ENCODE peak calls at places on chromosomes 5 and 9, in six cellular contexts. V, O, Q, W, P and I are unnamed samples.

GRCh38 chr5:16410338-16410737 is 55.3 kb downstream of the ZNF622 start:
- DNase-seq in V (no peak), O (no peak), Q (no peak), W (no peak), P (no peak), I (no peak)

GRCh38 chr5:165119175-165119574 is 1613.8 kb downstream of the MAT2B start:
- DNase-seq in V (no peak), O (no peak), Q (no peak), W (no peak), P (no peak), I (no peak)

GRCh38 chr9:8855046-8855445 is 1055.5 kb upstream of the DMAC1 start:
- DNase-seq in V (peak), O (no peak), Q (peak), W (no peak), P (no peak), I (peak)

GRCh38 chr9:33450747-33451146 is 3.4 kb upstream of the AQP3 start:
- DNase-seq in V (no peak), O (no peak), Q (no peak), W (no peak), P (no peak), I (no peak)

GRCh38 chr9:127366594-127366993 is 30.4 kb upstream of the SLC2A8 start:
- DNase-seq in V (no peak), O (no peak), Q (no peak), W (no peak), P (no peak), I (no peak)

GRCh38 chr9:111148994-111149759 is 110.9 kb upstream of the LPAR1 start:
- DNase-seq in V (no peak), O (peak), Q (peak), W (peak), P (no peak), I (no peak)

GRCh38 chr5:15904894-15905805 is 274.4 kb downstream of the MARCHF11 start:
- DNase-seq in V (no peak), O (no peak), Q (no peak), W (no peak), P (no peak), I (no peak)

GRCh38 chr9:68749135-68749534 is 44.1 kb downstream of the PIP5K1B start:
- DNase-seq in V (no peak), O (no peak), Q (no peak), W (no peak), P (no peak), I (no peak)

GRCh38 chr9:133160742-133161541 is 2.8 kb downstream of the GBGT1 start:
- DNase-seq in V (peak), O (peak), Q (peak), W (peak), P (no peak), I (peak)

GRCh38 chr9:133492061-133493021 is 13.4 kb upstream of the SLC2A6 start:
- DNase-seq in V (no peak), O (peak), Q (no peak), W (no peak), P (no peak), I (no peak)

GRCh38 chr5:124746916-124747769 is 704 bp upstream of the ZNF608 start:
- DNase-seq in V (no peak), O (peak), Q (peak), W (peak), P (no peak), I (peak)